ENCODE peak calls at places on chromosomes 11 and 22, in eight cellular contexts. J is cardiac muscle cell, L is NCI-H1092, M is NCI-H774, F is Panc1, Z is midbrain, V is T follicular helper cell, G is Peyer's patch. D is an unnamed sample.

GRCh38 chr11:110951609-110952008 is 239.4 kb upstream of the ARHGAP20 start:
- DNase-seq in L (peak), J (no peak), V (no peak), Z (no peak), F (no peak), M (no peak), G (no peak), D (no peak)

GRCh38 chr22:37449281-37449680 is 22.0 kb upstream of the ELFN2 start:
- DNase-seq in M (no peak), F (no peak), J (no peak), V (no peak), L (no peak), G (no peak), Z (no peak), D (no peak)

GRCh38 chr11:29641201-29641600 is 375.6 kb downstream of the KCNA4 start:
- DNase-seq in F (no peak), Z (no peak), G (no peak), M (no peak), J (no peak), L (no peak), V (no peak), D (no peak)

GRCh38 chr11:31882951-31883392 is 71.8 kb upstream of the PAX6 start:
- DNase-seq in Z (no peak), G (no peak), F (no peak), V (no peak), M (no peak), J (no peak), L (no peak), D (no peak)

GRCh38 chr11:94417386-94417987 is 16.3 kb upstream of the GPR83 start:
- DNase-seq in J (peak), V (no peak), L (no peak), M (no peak), G (no peak), Z (peak), F (no peak), D (peak)

GRCh38 chr11:119496453-119496852 is 73.5 kb upstream of the THY1 start:
- DNase-seq in G (no peak), J (no peak), M (no peak), F (no peak), V (no peak), Z (no peak), L (no peak), D (no peak)

GRCh38 chr22:44400763-44401060 is 88.0 kb upstream of the SHISAL1 start:
- DNase-seq in Z (no peak), M (no peak), J (no peak), G (no peak), L (no peak), V (no peak), F (no peak), D (no peak)

GRCh38 chr22:46352276-46352675 is 16.8 kb downstream of the TRMU start:
- DNase-seq in Z (no peak), V (no peak), G (no peak), J (no peak), L (no peak), F (no peak), M (no peak), D (no peak)

GRCh38 chr11:27861706-27862430 is 161.6 kb upstream of the BDNF start:
- DNase-seq in Z (no peak), L (no peak), V (no peak), J (no peak), F (no peak), G (no peak), M (no peak), D (no peak)

GRCh38 chr22:44396021-44396726 is 83.4 kb upstream of the SHISAL1 start:
- DNase-seq in M (no peak), L (no peak), F (no peak), J (no peak), G (peak), Z (no peak), V (no peak), D (no peak)

GRCh38 chr11:36030707-36031365 is 87.0 kb downstream of the LDLRAD3 start:
- DNase-seq in L (no peak), G (no peak), J (no peak), V (no peak), F (no peak), M (no peak), Z (no peak), D (no peak)

D was measured in erythroblast.